ENCODE peak calls at places on chromosomes 5 and 9, in nine cellular contexts. One of them, this sample, is unnamed.

GRCh38 chr5:133289686-133290367 is 238.0 kb downstream of the HSPA4 start:
- DNase-seq in Kasumi-1: no peak
- DNase-seq in stimulated activated CD8-positive, alpha-beta memory T cell treated with anti-CD3 and anti-CD28 coated beads, Interleukin-2, amount 100 ng/mL, for 1 hour: no peak
- DNase-seq in LHCN-M2: no peak
- DNase-seq in fibroblast of the aortic adventitia: no peak
- DNase-seq in iPS-NIHi11: no peak
- DNase-seq in Panc1: no peak
- DNase-seq in dorsolateral prefrontal cortex: no peak
- DNase-seq in fibroblast of the conjunctiva: no peak
- DNase-seq in this sample: no peak

GRCh38 chr9:114884787-114885452 is 45.5 kb downstream of the TNFSF8 start:
- DNase-seq in Kasumi-1: no peak
- DNase-seq in stimulated activated CD8-positive, alpha-beta memory T cell treated with anti-CD3 and anti-CD28 coated beads, Interleukin-2, amount 100 ng/mL, for 1 hour: no peak
- DNase-seq in LHCN-M2: no peak
- DNase-seq in fibroblast of the aortic adventitia: no peak
- DNase-seq in iPS-NIHi11: no peak
- DNase-seq in Panc1: no peak
- DNase-seq in dorsolateral prefrontal cortex: no peak
- DNase-seq in fibroblast of the conjunctiva: no peak
- DNase-seq in this sample: no peak

GRCh38 chr5:24816206-24816605 is 171.4 kb upstream of the CDH10 start:
- DNase-seq in Kasumi-1: no peak
- DNase-seq in stimulated activated CD8-positive, alpha-beta memory T cell treated with anti-CD3 and anti-CD28 coated beads, Interleukin-2, amount 100 ng/mL, for 1 hour: no peak
- DNase-seq in LHCN-M2: no peak
- DNase-seq in fibroblast of the aortic adventitia: no peak
- DNase-seq in iPS-NIHi11: no peak
- DNase-seq in Panc1: no peak
- DNase-seq in dorsolateral prefrontal cortex: no peak
- DNase-seq in fibroblast of the conjunctiva: no peak
- DNase-seq in this sample: no peak

GRCh38 chr9:22143799-22144198 is 134.7 kb upstream of the CDKN2B start:
- DNase-seq in Kasumi-1: no peak
- DNase-seq in stimulated activated CD8-positive, alpha-beta memory T cell treated with anti-CD3 and anti-CD28 coated beads, Interleukin-2, amount 100 ng/mL, for 1 hour: no peak
- DNase-seq in LHCN-M2: no peak
- DNase-seq in fibroblast of the aortic adventitia: no peak
- DNase-seq in iPS-NIHi11: no peak
- DNase-seq in Panc1: no peak
- DNase-seq in dorsolateral prefrontal cortex: no peak
- DNase-seq in fibroblast of the conjunctiva: no peak
- DNase-seq in this sample: no peak

GRCh38 chr5:126846756-126847155 is 69.8 kb downstream of the LMNB1 start:
- DNase-seq in Kasumi-1: no peak
- DNase-seq in stimulated activated CD8-positive, alpha-beta memory T cell treated with anti-CD3 and anti-CD28 coated beads, Interleukin-2, amount 100 ng/mL, for 1 hour: no peak
- DNase-seq in LHCN-M2: no peak
- DNase-seq in fibroblast of the aortic adventitia: peak; percentile 20
- DNase-seq in iPS-NIHi11: no peak
- DNase-seq in Panc1: no peak
- DNase-seq in dorsolateral prefrontal cortex: no peak
- DNase-seq in fibroblast of the conjunctiva: no peak
- DNase-seq in this sample: no peak

GRCh38 chr5:168613996-168614395 is 34.8 kb upstream of the PANK3 start:
- DNase-seq in Kasumi-1: no peak
- DNase-seq in stimulated activated CD8-positive, alpha-beta memory T cell treated with anti-CD3 and anti-CD28 coated beads, Interleukin-2, amount 100 ng/mL, for 1 hour: no peak
- DNase-seq in LHCN-M2: no peak
- DNase-seq in fibroblast of the aortic adventitia: no peak
- DNase-seq in iPS-NIHi11: no peak
- DNase-seq in Panc1: no peak
- DNase-seq in dorsolateral prefrontal cortex: no peak
- DNase-seq in fibroblast of the conjunctiva: no peak
- DNase-seq in this sample: no peak

GRCh38 chr9:134226221-134226930 is 62.0 kb upstream of the RNU6ATAC start:
- DNase-seq in Kasumi-1: no peak
- DNase-seq in stimulated activated CD8-positive, alpha-beta memory T cell treated with anti-CD3 and anti-CD28 coated beads, Interleukin-2, amount 100 ng/mL, for 1 hour: no peak
- DNase-seq in LHCN-M2: peak; percentile 3
- DNase-seq in fibroblast of the aortic adventitia: no peak
- DNase-seq in iPS-NIHi11: no peak
- DNase-seq in Panc1: no peak
- DNase-seq in dorsolateral prefrontal cortex: no peak
- DNase-seq in fibroblast of the conjunctiva: no peak
- DNase-seq in this sample: peak; percentile 26

GRCh38 chr9:113963017-113963620 is 87.0 kb downstream of the ZNF618 start:
- DNase-seq in Kasumi-1: peak; percentile 45
- DNase-seq in stimulated activated CD8-positive, alpha-beta memory T cell treated with anti-CD3 and anti-CD28 coated beads, Interleukin-2, amount 100 ng/mL, for 1 hour: no peak
- DNase-seq in LHCN-M2: peak; percentile 59
- DNase-seq in fibroblast of the aortic adventitia: peak; percentile 56
- DNase-seq in iPS-NIHi11: peak; percentile 79
- DNase-seq in Panc1: no peak
- DNase-seq in dorsolateral prefrontal cortex: peak; percentile 24
- DNase-seq in fibroblast of the conjunctiva: no peak
- DNase-seq in this sample: no peak

GRCh38 chr9:116230233-116230632 is 76.6 kb downstream of the PAPPA start:
- DNase-seq in Kasumi-1: no peak
- DNase-seq in stimulated activated CD8-positive, alpha-beta memory T cell treated with anti-CD3 and anti-CD28 coated beads, Interleukin-2, amount 100 ng/mL, for 1 hour: no peak
- DNase-seq in LHCN-M2: no peak
- DNase-seq in fibroblast of the aortic adventitia: peak; percentile 44
- DNase-seq in iPS-NIHi11: no peak
- DNase-seq in Panc1: no peak
- DNase-seq in dorsolateral prefrontal cortex: no peak
- DNase-seq in fibroblast of the conjunctiva: no peak
- DNase-seq in this sample: no peak

GRCh38 chr9:125323615-125324014 is 62.0 kb downstream of the GAPVD1 start:
- DNase-seq in Kasumi-1: no peak
- DNase-seq in stimulated activated CD8-positive, alpha-beta memory T cell treated with anti-CD3 and anti-CD28 coated beads, Interleukin-2, amount 100 ng/mL, for 1 hour: no peak
- DNase-seq in LHCN-M2: no peak
- DNase-seq in fibroblast of the aortic adventitia: peak; percentile 40
- DNase-seq in iPS-NIHi11: no peak
- DNase-seq in Panc1: no peak
- DNase-seq in dorsolateral prefrontal cortex: no peak
- DNase-seq in fibroblast of the conjunctiva: no peak
- DNase-seq in this sample: no peak

GRCh38 chr9:88197781-88198345 is 59.6 kb upstream of the SPATA31C2 start:
- DNase-seq in Kasumi-1: no peak
- DNase-seq in stimulated activated CD8-positive, alpha-beta memory T cell treated with anti-CD3 and anti-CD28 coated beads, Interleukin-2, amount 100 ng/mL, for 1 hour: no peak
- DNase-seq in LHCN-M2: peak; percentile 80
- DNase-seq in fibroblast of the aortic adventitia: peak; percentile 68
- DNase-seq in iPS-NIHi11: peak; percentile 21
- DNase-seq in Panc1: peak; percentile 51
- DNase-seq in dorsolateral prefrontal cortex: no peak
- DNase-seq in fibroblast of the conjunctiva: peak; percentile 53
- DNase-seq in this sample: peak; percentile 78

GRCh38 chr5:149228610-149229297 is 42.9 kb upstream of the AFAP1L1 start:
- DNase-seq in Kasumi-1: peak; percentile 25
- DNase-seq in stimulated activated CD8-positive, alpha-beta memory T cell treated with anti-CD3 and anti-CD28 coated beads, Interleukin-2, amount 100 ng/mL, for 1 hour: no peak
- DNase-seq in LHCN-M2: peak; percentile 95
- DNase-seq in fibroblast of the aortic adventitia: peak; percentile 94
- DNase-seq in iPS-NIHi11: peak; percentile 49
- DNase-seq in Panc1: peak; percentile 38
- DNase-seq in dorsolateral prefrontal cortex: peak; percentile 40
- DNase-seq in fibroblast of the conjunctiva: peak; percentile 91
- DNase-seq in this sample: peak; percentile 55

GRCh38 chr5:139141841-139142240 is 56.3 kb downstream of the SIL1 start:
- DNase-seq in Kasumi-1: no peak
- DNase-seq in stimulated activated CD8-positive, alpha-beta memory T cell treated with anti-CD3 and anti-CD28 coated beads, Interleukin-2, amount 100 ng/mL, for 1 hour: no peak
- DNase-seq in LHCN-M2: peak; percentile 54
- DNase-seq in fibroblast of the aortic adventitia: peak; percentile 92
- DNase-seq in iPS-NIHi11: no peak
- DNase-seq in Panc1: no peak
- DNase-seq in dorsolateral prefrontal cortex: no peak
- DNase-seq in fibroblast of the conjunctiva: peak; percentile 80
- DNase-seq in this sample: no peak

GRCh38 chr5:14534773-14535172 is 46.8 kb upstream of the OTULINL start:
- DNase-seq in Kasumi-1: no peak
- DNase-seq in stimulated activated CD8-positive, alpha-beta memory T cell treated with anti-CD3 and anti-CD28 coated beads, Interleukin-2, amount 100 ng/mL, for 1 hour: no peak
- DNase-seq in LHCN-M2: peak; percentile 51
- DNase-seq in fibroblast of the aortic adventitia: no peak
- DNase-seq in iPS-NIHi11: peak; percentile 23
- DNase-seq in Panc1: no peak
- DNase-seq in dorsolateral prefrontal cortex: no peak
- DNase-seq in fibroblast of the conjunctiva: no peak
- DNase-seq in this sample: no peak